ENCODE peak calls at places on chromosomes 3 and 15, in six cellular contexts. S, F, L, B, Y and O are unnamed samples.

GRCh38 chr15:45604321-45604720 is 17.1 kb downstream of the BLOC1S6 start:
- DNase-seq in Y (no peak), L (no peak), B (no peak), F (no peak), S (peak; percentile 11), O (no peak)

GRCh38 chr3:146502887-146503458 is 33.6 kb upstream of the PLSCR2 start:
- DNase-seq in L (no peak), Y (no peak), S (no peak), F (no peak), B (no peak), O (no peak)

GRCh38 chr3:7397097-7397496 is 536.2 kb downstream of the GRM7 start:
- DNase-seq in F (no peak), L (no peak), Y (no peak), B (no peak), S (no peak), O (no peak)

GRCh38 chr3:172208586-172209332 is 169.4 kb downstream of the FNDC3B start:
- DNase-seq in B (no peak), F (no peak), Y (no peak), S (peak; percentile 37), L (peak; percentile 19), O (no peak)

GRCh38 chr3:127141921-127142730 is 50.8 kb upstream of the PRR23E start:
- DNase-seq in Y (no peak), F (no peak), B (no peak), S (no peak), L (no peak), O (no peak)

GRCh38 chr3:169662215-169663070 is 1.1 kb downstream of the MECOM start:
- DNase-seq in L (no peak), F (peak; percentile 70), Y (no peak), S (peak; percentile 48), B (peak; percentile 40), O (peak; percentile 81)

GRCh38 chr15:95604634-95605036 is 725.9 kb upstream of the NR2F2 start:
- DNase-seq in S (no peak), L (no peak), Y (no peak), B (peak; percentile 31), F (no peak), O (no peak)

GRCh38 chr15:27864076-27864475 is 235.0 kb downstream of the OCA2 start:
- DNase-seq in Y (no peak), L (no peak), S (no peak), F (no peak), B (no peak), O (no peak)

GRCh38 chr3:156793851-156794250 is 32.3 kb upstream of the LEKR1 start:
- DNase-seq in Y (no peak), F (no peak), L (no peak), S (no peak), B (no peak), O (no peak)

GRCh38 chr3:12383218-12383617 is 94.3 kb downstream of the PPARG start:
- DNase-seq in L (no peak), B (no peak), Y (no peak), S (no peak), F (no peak), O (no peak)

DNA sequence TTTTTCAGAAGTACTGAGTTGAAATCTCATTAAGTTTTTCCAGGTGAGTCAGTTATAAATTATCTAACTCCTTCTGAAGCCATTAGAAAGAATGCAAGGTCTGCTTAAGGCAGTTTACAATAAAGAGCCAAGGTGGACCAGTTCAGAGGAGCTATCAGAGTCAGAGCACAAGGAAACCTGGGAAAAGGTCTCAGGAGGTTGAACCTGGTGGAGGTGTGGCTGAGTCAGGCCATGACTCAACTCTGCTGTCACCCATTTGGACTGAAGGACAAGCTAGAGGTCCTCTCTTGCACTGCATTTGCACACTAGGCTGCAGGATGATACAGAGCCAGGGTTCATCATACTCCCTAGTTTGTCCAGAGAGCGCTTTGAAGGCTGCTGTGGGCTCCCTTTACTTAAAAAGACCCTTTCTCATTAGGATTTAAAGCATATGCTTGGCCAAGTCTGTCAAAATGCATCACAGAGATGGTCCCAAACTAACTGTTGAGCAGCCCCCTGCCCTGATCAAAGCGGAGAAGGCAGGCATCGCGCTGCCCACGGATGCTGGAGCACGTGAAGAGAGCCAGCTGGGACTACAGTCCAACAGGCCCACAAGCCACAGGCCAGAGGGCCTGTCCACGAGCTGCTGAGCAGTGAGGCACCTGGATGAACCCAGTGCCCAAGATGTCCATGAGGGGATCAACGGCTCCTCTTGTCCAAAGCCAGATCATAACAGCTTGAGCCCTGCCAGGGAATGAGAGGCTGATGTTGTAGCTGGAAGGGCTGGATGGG is 26.0 kb upstream of the MRPS22 start:
- DNase-seq in F (no peak), Y (no peak), S (no peak), L (no peak), B (no peak), O (no peak)
- TF ChIP-seq POLR2A in F (no peak), Y (no peak), S (no peak), L (no peak), B (no peak), O (no peak)

GRCh38 chr3:14651440-14652251 is at the start of gene CCDC174:
- DNase-seq in F (peak; percentile 75), S (peak; percentile 99), L (peak; percentile 96), B (peak; percentile 98), Y (peak; percentile 71), O (peak; percentile 99)
- TF ChIP-seq POLR2A in F (peak; percentile 93), S (peak; percentile 83), L (peak; percentile 94), B (peak; percentile 75), Y (peak; percentile 99), O (peak; percentile 97)

DNA sequence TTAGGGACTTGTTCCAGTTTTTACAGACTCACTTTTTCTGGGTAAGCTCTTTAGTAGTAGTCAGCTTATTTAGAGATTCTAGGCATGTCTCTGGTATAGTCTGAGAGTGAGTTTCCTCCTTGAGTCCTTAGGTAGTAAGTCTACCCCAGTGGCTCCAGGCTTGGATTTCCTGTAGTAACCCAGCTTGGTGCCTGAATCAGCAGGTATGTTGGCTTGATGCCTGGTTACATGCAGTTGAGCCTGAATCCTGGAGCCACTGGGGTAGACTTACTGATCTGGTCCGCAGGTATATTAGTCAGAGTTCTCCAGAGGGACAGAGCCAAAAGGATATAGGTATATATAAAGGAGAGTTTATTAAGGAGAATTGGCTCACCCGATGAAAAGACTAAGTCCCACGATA is 85.8 kb upstream of the RBMS3 start:
- DNase-seq in B (no peak), Y (no peak), L (no peak), S (no peak), F (no peak), O (no peak)
- TF ChIP-seq POLR2A in B (no peak), Y (no peak), L (no peak), S (no peak), F (no peak), O (no peak)

GRCh38 chr3:10164546-10165393 is at the start of gene IRAK2:
- DNase-seq in S (peak; percentile 63), F (peak; percentile 76), B (peak; percentile 71), L (no peak), Y (peak; percentile 83), O (peak; percentile 76)
- TF ChIP-seq POLR2A in S (no peak), F (peak; percentile 93), B (peak; percentile 43), L (no peak), Y (no peak), O (peak; percentile 31)

GRCh38 chr15:42332331-42332730 is 27.0 kb upstream of the CAPN3 start:
- DNase-seq in S (no peak), B (no peak), Y (no peak), F (no peak), L (no peak), O (no peak)
- TF ChIP-seq POLR2A in S (no peak), B (no peak), Y (no peak), F (no peak), L (no peak), O (no peak)

GRCh38 chr3:141096164-141096563 is 45.0 kb downstream of the SPSB4 start:
- DNase-seq in Y (no peak), L (no peak), B (no peak), F (no peak), S (no peak), O (no peak)
- TF ChIP-seq POLR2A in Y (no peak), L (no peak), B (no peak), F (no peak), S (no peak), O (no peak)